ENCODE peak calls at places on chromosomes 13 and 19, in seven cellular contexts. H is colonic mucosa, T is heart right ventricle, Q is cardiac muscle cell, Z is tibial nerve, C is adrenal gland, B is upper lobe of right lung. Y is an unnamed sample. For H3K4me1, the result is how much of the 10 kb centered on the place peaks cover.

GRCh38 chr13:41224113-41225110 is 30.0 kb upstream of the KBTBD7 start:
- DNase-seq in C (no peak), Q (peak), Z (no peak), H (no peak), T (no peak), B (no peak), Y (no peak)

GRCh38 chr13:104782741-104783140 is 1716.5 kb upstream of the SLC10A2 start:
- DNase-seq in B (no peak), T (no peak), Z (no peak), C (no peak), H (no peak), Q (no peak), Y (no peak)

GRCh38 chr13:42638101-42638500 is 64.1 kb downstream of the TNFSF11 start:
- DNase-seq in H (no peak), T (no peak), Z (no peak), Q (no peak), C (no peak), B (no peak), Y (no peak)

GRCh38 chr13:82961757-82962156 is 920.5 kb downstream of the SLITRK1 start:
- DNase-seq in H (no peak), T (no peak), B (no peak), Q (no peak), Z (no peak), C (no peak), Y (no peak)

GRCh38 chr13:107809125-107809524 is 406.2 kb downstream of the LIG4 start:
- DNase-seq in C (no peak), Q (peak), T (no peak), Z (no peak), H (no peak), B (no peak), Y (no peak)

GRCh38 chr19:38264486-38265212 is at the start of gene SPINT2:
- DNase-seq in B (no peak), T (peak), Q (no peak), C (no peak), H (no peak), Z (no peak), Y (no peak)

GRCh38 chr13:46544208-46544607 is 8.8 kb upstream of the LRCH1 start:
- DNase-seq in C (no peak), B (no peak), Z (no peak), T (no peak), H (no peak), Q (no peak), Y (no peak)

GRCh38 chr19:10269333-10270179 is 1.4 kb upstream of the ICAM1 start:
- DNase-seq in H (peak), C (peak), T (peak), Z (peak), Q (peak), B (peak), Y (peak)

GRCh38 chr13:24073657-24074056 is 86.9 kb upstream of the SPATA13 start:
- DNase-seq in H (no peak), C (no peak), B (no peak), Z (no peak), T (no peak), Q (no peak), Y (no peak)

GRCh38 chr13:25114220-25114619 is 18.3 kb downstream of the PABPC3 start:
- DNase-seq in H (peak), Z (peak), T (peak), C (peak), B (peak), Q (peak), Y (no peak)

GRCh38 chr13:44049546-44049945 is 169.8 kb downstream of the LACC1 start:
- DNase-seq in Q (no peak), Z (no peak), B (no peak), H (no peak), T (no peak), C (no peak), Y (no peak)

GRCh38 chr19:7247160-7247559 is 47.1 kb downstream of the INSR start:
- DNase-seq in H (peak), Z (no peak), B (no peak), Q (no peak), T (no peak), C (no peak), Y (no peak)

GRCh38 chr13:96052655-96053002 is 572 bp downstream of the UGGT2 start:
- DNase-seq in Z (no peak), T (no peak), C (no peak), B (no peak), H (no peak), Q (peak), Y (no peak)

GRCh38 chr19:29528350-29528945 is 2.7 kb downstream of the VSTM2B start:
- DNase-seq in C (peak), T (peak), Q (peak), Z (no peak), B (peak), H (peak), Y (peak)

GRCh38 chr13:41456768-41457588 is at the start of gene RGCC:
- DNase-seq in H (peak), C (peak), Z (peak), Q (peak), T (peak), B (peak), Y (peak)

GRCh38 chr13:32048816-32049215 is 17.2 kb downstream of the FRY start:
- DNase-seq in C (no peak), T (no peak), B (no peak), Z (no peak), Q (no peak), H (no peak), Y (no peak)

GRCh38 chr13:112481458-112481857 is 105.3 kb downstream of the SPACA7 start:
- DNase-seq in C (no peak), H (no peak), T (no peak), B (no peak), Z (no peak), Q (no peak), Y (no peak)

GRCh38 chr13:98536729-98537128 is 40.2 kb downstream of the STK24 start:
- DNase-seq in C (no peak), B (peak), Q (no peak), H (no peak), Z (no peak), T (no peak), Y (no peak)
- H3K4me1 ChIP-seq in C (under half), B (under half), Q (under half), H (under half), Z (under half), T (under half), Y (half or more)

GRCh38 chr19:5567971-5568407 is 236 bp upstream of the TINCR start:
- DNase-seq in C (no peak), B (no peak), Q (no peak), Z (no peak), H (no peak), T (no peak), Y (no peak)
- H3K4me3 ChIP-seq in C (no peak), B (no peak), Q (peak), Z (peak), H (peak), T (no peak), Y (no peak)

GRCh38 chr13:30111810-30112209 is 195.5 kb downstream of the KATNAL1 start:
- DNase-seq in C (no peak), H (no peak), Z (no peak), B (no peak), Q (no peak), T (no peak), Y (no peak)
- TF ChIP-seq CTCF in C (no peak), H (no peak), Z (no peak), B (peak), Q (peak), T (no peak), Y (no peak)

GRCh38 chr13:98504029-98504351 is 72.9 kb downstream of the STK24 start:
- DNase-seq in C (no peak), B (no peak), H (no peak), T (no peak), Z (no peak), Q (no peak), Y (no peak)
- H3K4me1 ChIP-seq in C (under half), B (half or more), H (under half), T (half or more), Z (half or more), Q (half or more), Y (under half)

GRCh38 chr19:31349160-31349881 is at the start of gene TSHZ3:
- DNase-seq in H (peak), T (peak), Z (peak), C (peak), B (peak), Q (peak), Y (peak)

GRCh38 chr19:31347356-31347755 is 1.9 kb downstream of the TSHZ3 start:
- DNase-seq in C (no peak), H (no peak), T (no peak), Q (peak), Z (no peak), B (no peak), Y (no peak)

GRCh38 chr19:31348416-31349159 is 648 bp downstream of the TSHZ3 start:
- DNase-seq in H (no peak), Z (no peak), T (peak), B (no peak), Q (peak), C (peak), Y (no peak)

GRCh38 chr19:31346660-31347059 is 2.6 kb downstream of the TSHZ3 start:
- DNase-seq in C (no peak), B (no peak), Q (no peak), H (no peak), T (no peak), Z (no peak), Y (no peak)

GRCh38 chr19:31347828-31348314 is 1.4 kb downstream of the TSHZ3 start:
- DNase-seq in H (no peak), T (no peak), Z (no peak), B (no peak), C (no peak), Q (peak), Y (no peak)
- H3K4me3 ChIP-seq in H (no peak), T (peak), Z (peak), B (peak), C (no peak), Q (peak), Y (no peak)

GRCh38 chr19:19343762-19344161 is 23.1 kb downstream of the MAU2 start:
- DNase-seq in T (no peak), C (no peak), H (no peak), Q (no peak), B (no peak), Z (no peak), Y (no peak)

GRCh38 chr19:19341026-19341425 is 20.4 kb downstream of the MAU2 start:
- DNase-seq in C (no peak), Q (no peak), B (no peak), T (no peak), Z (no peak), H (no peak), Y (no peak)

GRCh38 chr19:19342086-19343015 is 21.7 kb downstream of the MAU2 start:
- DNase-seq in C (peak), T (peak), Q (peak), H (peak), Z (no peak), B (peak), Y (no peak)

GRCh38 chr19:19345232-19345631 is 24.6 kb downstream of the MAU2 start:
- DNase-seq in Z (no peak), Q (no peak), H (no peak), T (no peak), B (no peak), C (no peak), Y (no peak)

GRCh38 chr19:19343016-19343362 is 22.4 kb downstream of the MAU2 start:
- DNase-seq in Z (no peak), T (no peak), H (no peak), C (no peak), Q (no peak), B (no peak), Y (no peak)
- TF ChIP-seq CTCF in Z (no peak), T (no peak), H (no peak), C (no peak), Q (no peak), B (no peak), Y (no peak)

DNA sequence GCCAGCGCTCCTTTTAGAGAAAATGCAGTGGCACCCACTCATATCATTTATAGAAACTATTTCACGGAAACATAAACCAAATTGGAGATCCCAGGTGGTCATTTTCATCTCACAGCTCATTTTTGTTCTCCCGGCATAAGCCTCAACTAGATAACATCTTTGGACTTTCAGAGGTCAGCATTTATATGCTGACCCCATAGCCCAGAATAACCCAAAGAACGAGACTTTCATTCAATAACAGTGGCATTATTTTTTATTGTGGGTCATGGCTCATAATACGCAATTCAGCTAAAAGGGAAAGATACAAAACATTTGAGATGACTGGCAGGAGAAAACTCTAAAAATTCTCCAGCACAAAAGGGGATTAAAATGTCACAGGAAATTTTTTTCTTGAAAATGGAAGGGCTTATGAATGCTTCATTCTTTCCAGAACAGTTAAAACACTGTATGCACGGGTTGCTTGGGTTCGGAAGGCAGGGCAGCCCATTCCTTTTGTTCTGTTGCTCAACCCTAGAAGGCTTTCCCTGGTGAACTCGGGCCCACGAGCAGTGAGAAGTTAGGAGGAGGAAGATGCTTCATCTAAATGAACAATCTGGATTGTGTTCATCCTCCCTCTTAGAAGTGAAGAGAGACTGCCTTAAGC is 24.0 kb downstream of the STARD13 start:
- DNase-seq in Q (no peak), Z (no peak), T (no peak), H (no peak), B (no peak), C (no peak), Y (no peak)
- H3K4me1 ChIP-seq in Q (under half), Z (half or more), T (half or more), H (under half), B (half or more), C (under half), Y (under half)

GRCh38 chr13:20191311-20191901 is 1.3 kb downstream of the GJB2 start:
- DNase-seq in B (peak), H (peak), T (no peak), Z (no peak), C (no peak), Q (peak), Y (no peak)
- H3K4me3 ChIP-seq in B (peak), H (peak), T (no peak), Z (peak), C (no peak), Q (no peak), Y (no peak)

GRCh38 chr19:49126575-49126974 is 7.2 kb downstream of the PPFIA3 start:
- DNase-seq in Q (no peak), T (no peak), C (no peak), H (no peak), B (no peak), Z (no peak), Y (no peak)

GRCh38 chr19:49128545-49129237 is 9.3 kb downstream of the PPFIA3 start:
- DNase-seq in H (no peak), Z (no peak), B (no peak), Q (no peak), T (no peak), C (no peak), Y (no peak)

GRCh38 chr19:49130325-49130724 is 11.0 kb downstream of the PPFIA3 start:
- DNase-seq in Q (no peak), H (no peak), B (no peak), C (no peak), Z (no peak), T (no peak), Y (no peak)

GRCh38 chr19:49129238-49129583 is 9.9 kb downstream of the PPFIA3 start:
- DNase-seq in T (no peak), Q (no peak), C (no peak), B (no peak), H (peak), Z (no peak), Y (no peak)

DNA sequence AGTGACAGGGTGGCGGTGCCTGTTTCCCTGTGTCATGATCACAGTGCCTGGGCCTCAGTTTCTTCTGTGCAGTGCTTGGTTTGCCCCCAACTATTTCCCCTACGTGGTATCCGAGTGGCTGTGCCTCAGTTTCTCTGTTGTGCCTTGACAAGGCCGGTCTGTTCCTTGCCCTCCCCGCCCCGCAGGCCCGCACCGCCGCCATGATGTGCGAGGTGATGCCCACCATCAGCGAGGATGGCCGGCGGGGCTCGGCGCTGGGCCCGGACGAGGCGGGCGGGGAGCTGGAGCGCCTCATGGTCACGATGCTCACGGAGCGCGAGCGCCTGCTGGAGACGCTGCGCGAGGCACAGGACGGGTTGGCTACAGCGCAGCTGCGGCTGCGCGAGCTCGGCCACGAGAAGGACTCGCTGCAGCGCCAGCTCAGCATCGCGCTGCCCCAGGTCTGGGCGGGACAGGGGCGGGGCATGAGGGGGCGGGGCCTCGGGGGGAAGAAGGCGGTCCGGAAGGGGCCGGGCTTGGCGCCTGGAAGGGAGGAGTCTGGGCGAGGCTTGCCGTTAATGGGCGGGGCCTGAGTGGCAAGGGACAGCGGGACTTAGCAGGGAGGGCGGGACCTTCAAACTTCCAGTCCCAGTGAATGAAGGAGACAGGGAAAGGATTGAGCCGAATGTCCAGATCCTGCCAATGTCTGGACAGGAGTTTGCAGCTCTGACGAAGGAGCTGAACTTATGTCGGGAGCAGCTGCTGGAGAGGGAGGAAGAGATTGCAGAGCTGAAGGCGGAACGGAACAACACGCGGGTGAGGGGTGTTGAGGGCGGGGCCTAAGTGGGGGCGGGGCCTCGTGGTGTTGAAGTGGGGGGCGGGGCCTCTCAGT is 8.6 kb downstream of the PPFIA3 start:
- DNase-seq in T (peak), C (peak), H (peak), Z (peak), B (peak), Q (peak), Y (peak)
- TF ChIP-seq CTCF in T (no peak), C (peak), H (peak), Z (peak), B (no peak), Q (peak), Y (no peak)